ENCODE peak calls at places on chromosomes 12 and 14, in ten cellular contexts. One of them, this sample, is unnamed. For H3K4me1, the result is how much of the 10 kb centered on the place peaks cover.

GRCh38 chr14:42459171-42459685 is 852.6 kb downstream of the LRFN5 start:
- DNase-seq in heart left ventricle: no peak
- DNase-seq in mesenchymal stem cell: no peak
- DNase-seq in IMR-90: no peak
- DNase-seq in effector memory CD4-positive, alpha-beta T cell: no peak
- DNase-seq in breast epithelium: no peak
- DNase-seq in thoracic aorta: no peak
- DNase-seq in lower lobe of right lung: no peak
- DNase-seq in CD8-positive, alpha-beta memory T cell: no peak
- DNase-seq in CD4-positive, CD25-positive, alpha-beta regulatory T cell: no peak
- DNase-seq in this sample: no peak

GRCh38 chr14:101595887-101596721 is 34.8 kb downstream of the DIO3 start:
- DNase-seq in CD4-positive, CD25-positive, alpha-beta regulatory T cell: no peak
- DNase-seq in lower lobe of right lung: no peak
- DNase-seq in mesenchymal stem cell: no peak
- DNase-seq in effector memory CD4-positive, alpha-beta T cell: no peak
- DNase-seq in thoracic aorta: no peak
- DNase-seq in heart left ventricle: no peak
- DNase-seq in breast epithelium: no peak
- DNase-seq in CD8-positive, alpha-beta memory T cell: peak
- DNase-seq in IMR-90: no peak
- DNase-seq in this sample: no peak

GRCh38 chr14:72472845-72473244 is 421.1 kb downstream of the DPF3 start:
- DNase-seq in breast epithelium: no peak
- DNase-seq in thoracic aorta: no peak
- DNase-seq in mesenchymal stem cell: no peak
- DNase-seq in CD4-positive, CD25-positive, alpha-beta regulatory T cell: no peak
- DNase-seq in heart left ventricle: no peak
- DNase-seq in CD8-positive, alpha-beta memory T cell: no peak
- DNase-seq in effector memory CD4-positive, alpha-beta T cell: no peak
- DNase-seq in lower lobe of right lung: no peak
- DNase-seq in IMR-90: peak
- DNase-seq in this sample: no peak

GRCh38 chr14:92914087-92914656 is 8.8 kb upstream of the CHGA start:
- DNase-seq in breast epithelium: no peak
- DNase-seq in effector memory CD4-positive, alpha-beta T cell: no peak
- DNase-seq in lower lobe of right lung: no peak
- DNase-seq in heart left ventricle: no peak
- DNase-seq in mesenchymal stem cell: peak
- DNase-seq in thoracic aorta: no peak
- DNase-seq in CD4-positive, CD25-positive, alpha-beta regulatory T cell: no peak
- DNase-seq in CD8-positive, alpha-beta memory T cell: peak
- DNase-seq in IMR-90: peak
- DNase-seq in this sample: peak

GRCh38 chr14:99815696-99816095 is 22.5 kb downstream of the EML1 start:
- DNase-seq in thoracic aorta: no peak
- DNase-seq in effector memory CD4-positive, alpha-beta T cell: no peak
- DNase-seq in CD4-positive, CD25-positive, alpha-beta regulatory T cell: no peak
- DNase-seq in IMR-90: no peak
- DNase-seq in CD8-positive, alpha-beta memory T cell: no peak
- DNase-seq in lower lobe of right lung: no peak
- DNase-seq in heart left ventricle: no peak
- DNase-seq in breast epithelium: no peak
- DNase-seq in mesenchymal stem cell: no peak
- DNase-seq in this sample: no peak

GRCh38 chr12:69903548-69903947 is 78.5 kb downstream of the MYRFL start:
- DNase-seq in CD8-positive, alpha-beta memory T cell: no peak
- DNase-seq in IMR-90: no peak
- DNase-seq in effector memory CD4-positive, alpha-beta T cell: no peak
- DNase-seq in lower lobe of right lung: no peak
- DNase-seq in heart left ventricle: no peak
- DNase-seq in thoracic aorta: no peak
- DNase-seq in CD4-positive, CD25-positive, alpha-beta regulatory T cell: no peak
- DNase-seq in breast epithelium: no peak
- DNase-seq in mesenchymal stem cell: no peak
- DNase-seq in this sample: no peak

GRCh38 chr14:71952381-71953363 is 20.4 kb downstream of the RGS6 start:
- DNase-seq in CD8-positive, alpha-beta memory T cell: no peak
- DNase-seq in CD4-positive, CD25-positive, alpha-beta regulatory T cell: no peak
- DNase-seq in lower lobe of right lung: no peak
- DNase-seq in effector memory CD4-positive, alpha-beta T cell: no peak
- DNase-seq in thoracic aorta: no peak
- DNase-seq in breast epithelium: no peak
- DNase-seq in IMR-90: no peak
- DNase-seq in mesenchymal stem cell: no peak
- DNase-seq in heart left ventricle: no peak
- DNase-seq in this sample: no peak

GRCh38 chr14:96080571-96080970 is 41.4 kb downstream of the C14orf132 start:
- DNase-seq in breast epithelium: no peak
- DNase-seq in IMR-90: no peak
- DNase-seq in effector memory CD4-positive, alpha-beta T cell: no peak
- DNase-seq in CD4-positive, CD25-positive, alpha-beta regulatory T cell: no peak
- DNase-seq in mesenchymal stem cell: no peak
- DNase-seq in thoracic aorta: no peak
- DNase-seq in CD8-positive, alpha-beta memory T cell: no peak
- DNase-seq in lower lobe of right lung: peak
- DNase-seq in heart left ventricle: no peak
- DNase-seq in this sample: no peak

GRCh38 chr14:64388533-64389243 is 535 bp downstream of the MTHFD1 start:
- DNase-seq in thoracic aorta: no peak
- DNase-seq in IMR-90: peak
- DNase-seq in CD8-positive, alpha-beta memory T cell: no peak
- DNase-seq in breast epithelium: no peak
- DNase-seq in CD4-positive, CD25-positive, alpha-beta regulatory T cell: no peak
- DNase-seq in effector memory CD4-positive, alpha-beta T cell: no peak
- DNase-seq in lower lobe of right lung: no peak
- DNase-seq in mesenchymal stem cell: peak
- DNase-seq in heart left ventricle: peak
- DNase-seq in this sample: peak

GRCh38 chr12:95836185-95836609 is 22.6 kb upstream of the SNRPF start:
- DNase-seq in CD4-positive, CD25-positive, alpha-beta regulatory T cell: no peak
- DNase-seq in mesenchymal stem cell: no peak
- DNase-seq in IMR-90: peak
- DNase-seq in breast epithelium: no peak
- DNase-seq in CD8-positive, alpha-beta memory T cell: no peak
- DNase-seq in lower lobe of right lung: no peak
- DNase-seq in effector memory CD4-positive, alpha-beta T cell: no peak
- DNase-seq in thoracic aorta: no peak
- DNase-seq in heart left ventricle: no peak
- DNase-seq in this sample: peak

GRCh38 chr14:51600658-51601057 is 51.1 kb upstream of the FRMD6 start:
- DNase-seq in CD8-positive, alpha-beta memory T cell: no peak
- DNase-seq in mesenchymal stem cell: no peak
- DNase-seq in effector memory CD4-positive, alpha-beta T cell: no peak
- DNase-seq in CD4-positive, CD25-positive, alpha-beta regulatory T cell: no peak
- DNase-seq in thoracic aorta: no peak
- DNase-seq in heart left ventricle: no peak
- DNase-seq in lower lobe of right lung: no peak
- DNase-seq in breast epithelium: no peak
- DNase-seq in IMR-90: no peak
- DNase-seq in this sample: no peak
- H3K4me1 ChIP-seq in CD8-positive, alpha-beta memory T cell: under half
- H3K4me1 ChIP-seq in mesenchymal stem cell: under half
- H3K4me1 ChIP-seq in effector memory CD4-positive, alpha-beta T cell: under half
- H3K4me1 ChIP-seq in CD4-positive, CD25-positive, alpha-beta regulatory T cell: under half
- H3K4me1 ChIP-seq in thoracic aorta: under half
- H3K4me1 ChIP-seq in heart left ventricle: under half
- H3K4me1 ChIP-seq in lower lobe of right lung: under half
- H3K4me1 ChIP-seq in breast epithelium: under half
- H3K4me1 ChIP-seq in IMR-90: under half
- H3K4me1 ChIP-seq in this sample: half or more

GRCh38 chr12:114229150-114229549 is 176.8 kb downstream of the TBX5 start:
- DNase-seq in thoracic aorta: no peak
- DNase-seq in CD4-positive, CD25-positive, alpha-beta regulatory T cell: no peak
- DNase-seq in CD8-positive, alpha-beta memory T cell: no peak
- DNase-seq in mesenchymal stem cell: no peak
- DNase-seq in breast epithelium: no peak
- DNase-seq in lower lobe of right lung: no peak
- DNase-seq in heart left ventricle: no peak
- DNase-seq in effector memory CD4-positive, alpha-beta T cell: no peak
- DNase-seq in IMR-90: no peak
- DNase-seq in this sample: no peak

GRCh38 chr12:114221976-114222630 is 183.8 kb downstream of the TBX5 start:
- DNase-seq in effector memory CD4-positive, alpha-beta T cell: no peak
- DNase-seq in CD4-positive, CD25-positive, alpha-beta regulatory T cell: no peak
- DNase-seq in lower lobe of right lung: no peak
- DNase-seq in mesenchymal stem cell: no peak
- DNase-seq in IMR-90: no peak
- DNase-seq in thoracic aorta: no peak
- DNase-seq in CD8-positive, alpha-beta memory T cell: no peak
- DNase-seq in breast epithelium: no peak
- DNase-seq in heart left ventricle: no peak
- DNase-seq in this sample: no peak

GRCh38 chr12:114221136-114221838 is 184.7 kb downstream of the TBX5 start:
- DNase-seq in IMR-90: no peak
- DNase-seq in thoracic aorta: no peak
- DNase-seq in heart left ventricle: no peak
- DNase-seq in lower lobe of right lung: no peak
- DNase-seq in CD8-positive, alpha-beta memory T cell: no peak
- DNase-seq in CD4-positive, CD25-positive, alpha-beta regulatory T cell: no peak
- DNase-seq in breast epithelium: no peak
- DNase-seq in mesenchymal stem cell: no peak
- DNase-seq in effector memory CD4-positive, alpha-beta T cell: no peak
- DNase-seq in this sample: no peak

GRCh38 chr12:114232187-114232586 is 173.8 kb downstream of the TBX5 start:
- DNase-seq in CD8-positive, alpha-beta memory T cell: no peak
- DNase-seq in mesenchymal stem cell: no peak
- DNase-seq in effector memory CD4-positive, alpha-beta T cell: no peak
- DNase-seq in breast epithelium: no peak
- DNase-seq in lower lobe of right lung: no peak
- DNase-seq in heart left ventricle: no peak
- DNase-seq in thoracic aorta: no peak
- DNase-seq in IMR-90: no peak
- DNase-seq in CD4-positive, CD25-positive, alpha-beta regulatory T cell: no peak
- DNase-seq in this sample: no peak

DNA sequence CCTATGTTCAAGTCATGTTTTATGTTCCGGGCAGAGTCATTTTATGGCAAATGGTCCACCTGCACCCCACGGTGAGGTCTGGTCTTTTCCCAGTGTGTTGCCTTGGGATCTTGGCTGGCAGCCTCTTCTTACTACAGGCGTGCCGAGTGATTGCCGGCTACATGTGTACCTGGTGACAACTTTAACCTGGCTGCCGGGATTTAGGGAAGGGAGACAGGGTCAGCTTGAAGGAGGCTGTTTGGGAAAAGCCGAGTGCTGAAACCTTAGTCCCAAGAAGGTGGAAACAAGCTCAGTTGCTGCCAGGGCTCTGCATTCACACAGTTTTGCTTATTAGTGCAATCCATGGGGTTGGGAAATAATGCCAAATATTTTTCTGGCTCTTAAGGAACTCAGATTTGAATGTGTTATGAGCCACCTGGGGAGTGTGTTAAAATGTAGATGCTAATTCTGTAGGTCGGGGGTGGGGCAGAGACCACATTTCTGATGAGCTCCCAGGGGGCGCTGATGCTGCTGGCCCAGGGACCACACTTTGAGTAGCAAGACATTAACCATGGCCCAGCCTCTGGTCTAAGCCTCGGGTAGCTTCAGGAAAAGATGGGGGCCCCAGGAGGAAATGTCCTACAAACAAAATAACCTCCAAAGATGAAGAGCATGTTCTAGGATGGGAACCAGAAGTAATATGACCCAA is 179.6 kb downstream of the TBX5 start:
- DNase-seq in IMR-90: no peak
- DNase-seq in lower lobe of right lung: no peak
- DNase-seq in mesenchymal stem cell: no peak
- DNase-seq in breast epithelium: no peak
- DNase-seq in heart left ventricle: no peak
- DNase-seq in CD4-positive, CD25-positive, alpha-beta regulatory T cell: no peak
- DNase-seq in effector memory CD4-positive, alpha-beta T cell: no peak
- DNase-seq in thoracic aorta: no peak
- DNase-seq in CD8-positive, alpha-beta memory T cell: no peak
- DNase-seq in this sample: no peak
- H3K4me1 ChIP-seq in IMR-90: under half
- H3K4me1 ChIP-seq in lower lobe of right lung: under half
- H3K4me1 ChIP-seq in mesenchymal stem cell: under half
- H3K4me1 ChIP-seq in breast epithelium: under half
- H3K4me1 ChIP-seq in heart left ventricle: under half
- H3K4me1 ChIP-seq in CD4-positive, CD25-positive, alpha-beta regulatory T cell: under half
- H3K4me1 ChIP-seq in effector memory CD4-positive, alpha-beta T cell: under half
- H3K4me1 ChIP-seq in thoracic aorta: under half
- H3K4me1 ChIP-seq in CD8-positive, alpha-beta memory T cell: under half
- H3K4me1 ChIP-seq in this sample: under half

DNA sequence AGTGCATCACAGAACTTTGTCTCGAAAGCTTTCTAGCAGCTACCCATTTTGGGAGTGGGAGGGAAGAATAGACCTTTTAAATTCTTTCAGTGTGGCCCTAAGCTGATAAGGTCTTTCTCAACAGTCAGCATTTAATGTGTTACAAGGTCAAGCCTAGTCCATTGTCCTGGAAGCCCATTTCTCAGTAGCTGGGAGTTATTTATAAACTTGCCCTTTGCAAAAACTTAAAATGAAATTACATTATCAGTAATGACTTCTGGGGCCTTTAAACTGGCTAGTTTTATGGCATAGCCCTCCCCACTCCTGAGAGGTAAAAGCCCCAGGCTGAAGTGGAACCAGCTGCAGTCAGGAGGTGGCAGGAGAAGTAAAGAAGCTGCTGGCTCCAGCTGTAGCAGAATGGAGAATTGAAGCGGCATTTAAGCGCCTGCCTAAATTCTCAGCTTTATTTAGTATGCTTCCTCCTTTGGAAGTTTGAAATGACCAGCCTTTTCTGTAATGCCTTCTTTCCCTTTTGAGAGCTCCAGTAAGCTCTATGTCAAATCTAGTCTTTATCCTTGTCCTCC is 12.4 kb downstream of the COPZ1 start:
- DNase-seq in effector memory CD4-positive, alpha-beta T cell: no peak
- DNase-seq in CD8-positive, alpha-beta memory T cell: no peak
- DNase-seq in heart left ventricle: no peak
- DNase-seq in mesenchymal stem cell: peak
- DNase-seq in CD4-positive, CD25-positive, alpha-beta regulatory T cell: no peak
- DNase-seq in lower lobe of right lung: no peak
- DNase-seq in thoracic aorta: no peak
- DNase-seq in breast epithelium: no peak
- DNase-seq in IMR-90: no peak
- DNase-seq in this sample: no peak
- H3K4me1 ChIP-seq in effector memory CD4-positive, alpha-beta T cell: under half
- H3K4me1 ChIP-seq in CD8-positive, alpha-beta memory T cell: under half
- H3K4me1 ChIP-seq in heart left ventricle: under half
- H3K4me1 ChIP-seq in mesenchymal stem cell: under half
- H3K4me1 ChIP-seq in CD4-positive, CD25-positive, alpha-beta regulatory T cell: under half
- H3K4me1 ChIP-seq in lower lobe of right lung: under half
- H3K4me1 ChIP-seq in thoracic aorta: under half
- H3K4me1 ChIP-seq in breast epithelium: under half
- H3K4me1 ChIP-seq in IMR-90: under half
- H3K4me1 ChIP-seq in this sample: under half

DNA sequence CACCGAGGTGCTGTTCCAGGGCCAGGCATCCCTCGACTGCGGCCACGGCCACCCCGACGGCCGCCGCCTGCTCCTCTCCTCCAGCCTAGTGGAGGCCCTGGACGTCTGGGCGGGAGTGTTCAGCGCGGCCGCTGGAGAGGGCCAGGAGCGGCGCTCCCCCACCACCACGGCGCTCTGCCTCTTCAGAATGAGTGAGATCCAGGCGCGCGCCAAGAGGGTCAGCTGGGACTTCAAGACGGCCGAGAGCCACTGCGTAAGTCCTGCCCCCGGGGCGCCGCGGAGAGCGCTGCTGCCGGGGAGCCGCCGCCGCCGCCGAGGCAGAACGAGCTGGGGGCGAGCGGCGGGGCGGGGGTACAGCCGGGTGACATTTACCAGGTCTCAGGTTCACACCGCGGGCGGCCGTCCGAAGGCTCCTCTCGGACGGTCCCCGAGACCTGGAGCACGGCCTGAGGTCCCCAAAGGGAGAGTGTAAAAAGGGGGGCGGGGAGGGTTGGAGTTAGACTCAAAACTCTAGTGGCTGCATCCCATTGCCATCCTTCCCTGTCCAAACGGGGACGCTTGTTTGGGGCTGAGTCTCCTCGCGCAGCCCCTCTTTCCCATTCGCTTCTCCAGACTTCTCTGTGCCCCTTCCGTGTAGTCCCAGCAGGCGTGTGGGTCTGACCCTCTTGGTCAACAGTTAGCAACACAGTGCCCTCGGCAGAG is 1.6 kb downstream of the PLXNC1 start:
- DNase-seq in heart left ventricle: peak
- DNase-seq in mesenchymal stem cell: peak
- DNase-seq in breast epithelium: no peak
- DNase-seq in CD4-positive, CD25-positive, alpha-beta regulatory T cell: no peak
- DNase-seq in effector memory CD4-positive, alpha-beta T cell: no peak
- DNase-seq in lower lobe of right lung: peak
- DNase-seq in IMR-90: no peak
- DNase-seq in thoracic aorta: no peak
- DNase-seq in CD8-positive, alpha-beta memory T cell: peak
- DNase-seq in this sample: peak
- H3K4me1 ChIP-seq in heart left ventricle: under half
- H3K4me1 ChIP-seq in mesenchymal stem cell: under half
- H3K4me1 ChIP-seq in breast epithelium: under half
- H3K4me1 ChIP-seq in CD4-positive, CD25-positive, alpha-beta regulatory T cell: under half
- H3K4me1 ChIP-seq in effector memory CD4-positive, alpha-beta T cell: under half
- H3K4me1 ChIP-seq in lower lobe of right lung: under half
- H3K4me1 ChIP-seq in IMR-90: under half
- H3K4me1 ChIP-seq in thoracic aorta: under half
- H3K4me1 ChIP-seq in CD8-positive, alpha-beta memory T cell: under half
- H3K4me1 ChIP-seq in this sample: under half